ENCODE peak calls at places on chromosomes 2 and 18, in eight cellular contexts. I is CD8-positive, alpha-beta T cell; C is fibroblast of lung; Q is IMR-90; P is endothelial cell of umbilical vein; Z is aorta; K is GM23248; U is GM12878. L is an unnamed sample.
A peak's percentile ranks its signal among the peaks of the same experiment; 100 is the strongest.

GRCh38 chr2:12008425-12009061 is 262.1 kb downstream of the LPIN1 start:
- DNase-seq in Q (peak; percentile 64), Z (no peak), I (no peak), U (peak; percentile 79), K (peak; percentile 28), P (no peak), C (peak; percentile 76), L (no peak)

GRCh38 chr2:63840081-63840784 is 1.5 kb upstream of the UGP2 start:
- DNase-seq in Z (no peak), I (no peak), K (no peak), P (no peak), U (no peak), C (no peak), Q (no peak), L (no peak)

GRCh38 chr2:181876614-181877063 is 14.9 kb upstream of the ITPRID2 start:
- DNase-seq in I (no peak), Z (no peak), U (no peak), C (peak; percentile 58), K (peak; percentile 75), Q (peak; percentile 68), P (peak; percentile 35), L (no peak)

GRCh38 chr2:117379928-117380327 is 434.6 kb upstream of the DDX18 start:
- DNase-seq in C (no peak), Q (no peak), U (no peak), K (no peak), I (no peak), P (no peak), Z (no peak), L (no peak)

GRCh38 chr2:179751184-179751809 is 110.1 kb downstream of the ZNF385B start:
- DNase-seq in K (peak; percentile 57), C (peak; percentile 14), Q (peak; percentile 47), P (peak; percentile 42), U (no peak), Z (no peak), I (no peak), L (no peak)

GRCh38 chr2:238997684-238998083 is 149.8 kb downstream of the TWIST2 start:
- DNase-seq in U (no peak), I (no peak), K (no peak), P (no peak), Z (no peak), C (no peak), Q (no peak), L (no peak)

GRCh38 chr2:233572468-233572867 is 5.9 kb upstream of the USP40 start:
- DNase-seq in C (no peak), K (no peak), I (no peak), Q (no peak), U (no peak), P (no peak), Z (no peak), L (no peak)

GRCh38 chr18:13465476-13465875 is 246.9 kb downstream of the LDLRAD4 start:
- DNase-seq in Q (no peak), P (peak; percentile 77), K (no peak), I (no peak), Z (peak; percentile 39), C (no peak), U (no peak), L (no peak)

GRCh38 chr18:23316986-23317385 is 136.1 kb upstream of the RIOK3 start:
- DNase-seq in P (no peak), Q (no peak), U (no peak), Z (no peak), K (no peak), C (no peak), I (no peak), L (no peak)

GRCh38 chr2:12867888-12868287 is 151.2 kb downstream of the TRIB2 start:
- DNase-seq in Q (peak; percentile 15), U (no peak), C (no peak), Z (no peak), I (no peak), K (no peak), P (no peak), L (no peak)

GRCh38 chr2:44713170-44713569 is 228.3 kb upstream of the SIX3 start:
- DNase-seq in C (no peak), Z (no peak), Q (no peak), I (no peak), U (peak; percentile 13), P (no peak), K (no peak), L (no peak)

GRCh38 chr2:183250061-183250460 is 125.8 kb downstream of the NUP35 start:
- DNase-seq in U (no peak), P (no peak), Z (no peak), C (no peak), K (no peak), Q (no peak), I (no peak), L (no peak)

GRCh38 chr18:68482815-68483214 is 232.1 kb downstream of the TMX3 start:
- DNase-seq in U (no peak), K (no peak), P (no peak), Q (no peak), Z (no peak), I (no peak), C (no peak), L (no peak)
- H3K4me1 ChIP-seq in U (no peaks in the 10 kb centered on the region), K (no peaks in the 10 kb centered on the region), P (no peaks in the 10 kb centered on the region), Q (peaks cover 2% of the 10 kb centered on the region), Z (peaks cover 2% of the 10 kb centered on the region), I (no peaks in the 10 kb centered on the region), C (no peaks in the 10 kb centered on the region), L (no peaks in the 10 kb centered on the region)

GRCh38 chr2:177243073-177243472 is 21.5 kb downstream of the NFE2L2 start:
- DNase-seq in Q (no peak), C (no peak), U (no peak), Z (no peak), I (no peak), P (no peak), K (no peak), L (no peak)
- H3K27ac ChIP-seq in Q (peak overlapping the region; percentile 100), C (peak overlapping the region; percentile 85), U (peak overlapping the region; percentile 9), Z (peak overlapping the region; percentile 97), I (no peak overlapping the region), P (peak overlapping the region; percentile 99), K (peak overlapping the region; percentile 98), L (peak overlapping the region; percentile 83)

GRCh38 chr2:73106791-73107190 is 6.0 kb downstream of the RAB11FIP5 start:
- DNase-seq in Q (no peak), U (no peak), K (no peak), Z (no peak), P (no peak), C (no peak), I (no peak), L (peak; percentile 8)
- H3K4me1 ChIP-seq in Q (peaks cover 40% of the 10 kb centered on the region), U (no peaks in the 10 kb centered on the region), K (peaks cover 65% of the 10 kb centered on the region), Z (no peaks in the 10 kb centered on the region), P (peaks cover 41% of the 10 kb centered on the region), C (peaks cover 34% of the 10 kb centered on the region), I (peaks cover 7% of the 10 kb centered on the region), L (peaks cover 82% of the 10 kb centered on the region)

GRCh38 chr2:105731511-105731910 is 13.2 kb upstream of the NCK2 start:
- DNase-seq in Z (no peak), U (no peak), I (no peak), C (no peak), K (no peak), P (no peak), Q (no peak), L (no peak)
- H3K27ac ChIP-seq in Z (no peak overlapping the region), U (no peak overlapping the region), I (no peak overlapping the region), C (no peak overlapping the region), K (no peak overlapping the region), P (no peak overlapping the region), Q (no peak overlapping the region), L (peak overlapping the region; percentile 14)

DNA sequence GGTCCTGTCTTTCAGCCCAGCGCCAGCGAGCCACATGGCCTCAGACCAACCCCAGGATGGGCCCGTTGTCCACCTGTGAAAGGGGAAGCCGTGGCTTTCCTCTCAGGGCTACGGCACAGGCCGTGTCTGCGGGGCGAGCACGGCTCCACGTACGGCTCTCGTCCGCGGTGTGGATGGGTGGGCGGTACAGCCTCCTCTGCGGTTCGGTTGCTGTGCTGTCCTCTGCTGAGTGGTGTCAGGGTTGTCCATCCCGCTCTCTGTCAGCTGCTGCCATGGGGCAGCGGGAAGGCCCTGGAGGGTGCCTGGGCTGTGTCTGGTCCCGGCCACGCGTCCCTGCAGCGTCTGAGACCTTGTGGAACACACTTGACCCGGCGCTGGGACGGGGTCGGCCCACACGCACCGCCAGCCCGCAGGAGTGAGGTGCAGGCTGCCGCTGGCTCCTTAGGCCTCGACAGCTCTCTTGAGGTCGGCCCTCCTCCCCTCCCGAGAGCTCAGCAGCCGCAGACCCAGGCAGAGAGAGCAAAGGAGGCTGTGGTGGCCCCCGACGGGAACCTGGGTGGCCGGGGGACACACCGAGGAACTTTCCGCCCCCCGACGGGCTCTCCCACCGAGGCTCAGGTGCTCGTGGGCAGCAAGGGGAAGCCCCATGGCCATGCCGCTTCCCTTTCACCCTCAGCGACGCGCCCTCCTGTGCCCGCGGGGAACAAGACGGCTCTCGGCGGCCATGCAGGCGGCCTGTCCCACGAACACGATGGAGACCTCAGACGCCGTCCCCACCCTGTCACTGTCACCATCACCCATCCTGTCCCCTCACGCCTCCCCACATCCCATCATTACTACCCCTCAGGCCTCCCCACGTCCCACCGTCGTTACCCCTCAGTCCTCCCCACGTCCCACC is 128.7 kb downstream of the NFATC1 start:
- DNase-seq in I (peak; percentile 45), C (no peak), K (no peak), Z (peak; percentile 47), U (no peak), Q (no peak), P (no peak), L (peak; percentile 65)
- H3K4me1 ChIP-seq in I (peaks cover 59% of the 10 kb centered on the region), C (no peaks in the 10 kb centered on the region), K (no peaks in the 10 kb centered on the region), Z (no peaks in the 10 kb centered on the region), U (peaks cover 26% of the 10 kb centered on the region), Q (no peaks in the 10 kb centered on the region), P (peaks cover 11% of the 10 kb centered on the region), L (peaks cover 22% of the 10 kb centered on the region)

GRCh38 chr2:16613475-16613874 is 52.2 kb downstream of the CYRIA start:
- DNase-seq in Z (no peak), K (peak; percentile 23), U (no peak), C (peak; percentile 15), I (no peak), P (peak; percentile 30), Q (no peak), L (no peak)

GRCh38 chr2:16615246-16615645 is 50.4 kb downstream of the CYRIA start:
- DNase-seq in Q (no peak), P (no peak), U (no peak), Z (no peak), I (no peak), K (no peak), C (no peak), L (no peak)

GRCh38 chr2:16614314-16614860 is 51.2 kb downstream of the CYRIA start:
- DNase-seq in P (peak; percentile 16), Z (no peak), U (no peak), Q (peak; percentile 55), I (no peak), K (no peak), C (peak; percentile 31), L (no peak)

GRCh38 chr2:16617282-16618266 is 48.1 kb downstream of the CYRIA start:
- DNase-seq in P (peak; percentile 59), Z (no peak), U (no peak), I (no peak), K (peak; percentile 60), C (peak; percentile 34), Q (peak; percentile 56), L (no peak)

GRCh38 chr2:16615687-16616615 is 49.7 kb downstream of the CYRIA start:
- DNase-seq in Q (no peak), Z (no peak), P (no peak), C (no peak), I (no peak), K (no peak), U (no peak), L (peak; percentile 41)
- H3K27ac ChIP-seq in Q (no peak overlapping the region), Z (no peak overlapping the region), P (no peak overlapping the region), C (no peak overlapping the region), I (no peak overlapping the region), K (no peak overlapping the region), U (no peak overlapping the region), L (no peak overlapping the region)

L was measured in heart left ventricle.